ENCODE peak calls at places on chromosome 16, in nine cellular contexts. W, P, F, S, V, L, T, D and N are unnamed samples.

GRCh38 chr16:15961060-15961511 is 11.7 kb downstream of the ABCC1 start:
- DNase-seq in W (no peak), P (peak), F (no peak), S (peak), V (no peak), L (no peak), T (peak), D (no peak), N (no peak)

GRCh38 chr16:72355561-72355960 is 183.6 kb upstream of the PMFBP1 start:
- DNase-seq in W (no peak), P (no peak), F (no peak), S (no peak), V (no peak), L (no peak), T (peak), D (no peak), N (no peak)

GRCh38 chr16:82005491-82005830 is 5.8 kb downstream of the SDR42E1 start:
- DNase-seq in W (no peak), P (no peak), F (no peak), S (no peak), V (no peak), L (no peak), T (no peak), D (no peak), N (no peak)

GRCh38 chr16:82580293-82580900 is 46.4 kb upstream of the CDH13 start:
- DNase-seq in W (peak), P (peak), F (peak), S (peak), V (no peak), L (no peak), T (no peak), D (no peak), N (no peak)

GRCh38 chr16:6335072-6335471 is 997.6 kb upstream of the RBFOX1 start:
- DNase-seq in W (peak), P (no peak), F (no peak), S (no peak), V (no peak), L (no peak), T (no peak), D (no peak), N (peak)

GRCh38 chr16:27123795-27124194 is 57.1 kb downstream of the C16orf82 start:
- DNase-seq in W (peak), P (no peak), F (no peak), S (no peak), V (no peak), L (no peak), T (peak), D (no peak), N (no peak)

GRCh38 chr16:20610892-20611349 is 34.8 kb upstream of the ACSM2B start:
- DNase-seq in W (no peak), P (no peak), F (no peak), S (no peak), V (no peak), L (no peak), T (no peak), D (no peak), N (no peak)

GRCh38 chr16:26071383-26071782 is 379.6 kb downstream of the HS3ST4 start:
- DNase-seq in W (no peak), P (no peak), F (no peak), S (no peak), V (no peak), L (no peak), T (no peak), D (no peak), N (no peak)

GRCh38 chr16:50862818-50863672 is 121.2 kb downstream of the CYLD start:
- DNase-seq in W (no peak), P (no peak), F (no peak), S (no peak), V (peak), L (no peak), T (no peak), D (no peak), N (no peak)

GRCh38 chr16:75279277-75279676 is 27.9 kb upstream of the BCAR1 start:
- DNase-seq in W (no peak), P (no peak), F (no peak), S (no peak), V (no peak), L (no peak), T (peak), D (no peak), N (no peak)

GRCh38 chr16:55828680-55829079 is 4.2 kb downstream of the CES1 start:
- DNase-seq in W (no peak), P (no peak), F (no peak), S (no peak), V (no peak), L (no peak), T (no peak), D (no peak), N (no peak)

GRCh38 chr16:14520753-14521152 is 109.3 kb downstream of the PARN start:
- DNase-seq in W (no peak), P (no peak), F (no peak), S (no peak), V (no peak), L (no peak), T (no peak), D (no peak), N (no peak)

DNA sequence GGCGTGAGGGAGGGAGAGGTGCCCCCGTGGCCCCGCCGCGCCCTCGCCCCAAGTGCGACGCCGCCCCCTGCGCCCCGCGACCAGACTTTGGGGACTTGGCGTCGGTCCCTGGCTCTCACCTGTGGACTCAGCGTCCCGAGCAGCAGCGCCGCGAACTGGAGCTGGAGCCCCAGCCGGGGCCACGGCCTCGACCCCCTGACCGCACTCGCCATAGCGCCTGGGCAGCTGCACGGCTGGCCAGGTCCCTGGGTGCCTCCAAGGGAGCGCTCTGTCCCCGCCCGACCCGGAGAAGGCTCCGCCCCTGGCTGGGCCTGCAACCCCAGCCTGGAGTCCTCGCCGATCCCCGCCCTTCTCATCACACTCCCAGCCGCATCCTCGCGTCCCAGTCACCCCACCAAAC is at the start of gene ERN2:
- DNase-seq in W (no peak), P (peak), F (peak), S (no peak), V (no peak), L (no peak), T (no peak), D (no peak), N (no peak)
- TF ChIP-seq POLR2A in W (no peak), P (no peak), F (no peak), S (no peak), V (no peak), L (no peak), T (no peak), D (no peak), N (no peak)

GRCh38 chr16:84592718-84593117 is 25.2 kb downstream of the COTL1 start:
- DNase-seq in W (no peak), P (no peak), F (no peak), S (no peak), V (no peak), L (no peak), T (no peak), D (no peak), N (no peak)
- TF ChIP-seq POLR2A in W (no peak), P (no peak), F (no peak), S (no peak), V (no peak), L (no peak), T (no peak), D (no peak), N (no peak)

GRCh38 chr16:1913327-1914083 is 4.7 kb downstream of the HS3ST6 start:
- DNase-seq in W (no peak), P (peak), F (peak), S (no peak), V (no peak), L (no peak), T (no peak), D (no peak), N (no peak)
- TF ChIP-seq POLR2A in W (no peak), P (peak), F (no peak), S (no peak), V (no peak), L (no peak), T (no peak), D (no peak), N (no peak)

GRCh38 chr16:9113707-9114106 is 22.3 kb downstream of the HAPSTR1 start:
- DNase-seq in W (no peak), P (no peak), F (no peak), S (no peak), V (no peak), L (no peak), T (no peak), D (no peak), N (no peak)
- TF ChIP-seq POLR2A in W (no peak), P (no peak), F (no peak), S (no peak), V (no peak), L (no peak), T (peak), D (no peak), N (peak)

DNA sequence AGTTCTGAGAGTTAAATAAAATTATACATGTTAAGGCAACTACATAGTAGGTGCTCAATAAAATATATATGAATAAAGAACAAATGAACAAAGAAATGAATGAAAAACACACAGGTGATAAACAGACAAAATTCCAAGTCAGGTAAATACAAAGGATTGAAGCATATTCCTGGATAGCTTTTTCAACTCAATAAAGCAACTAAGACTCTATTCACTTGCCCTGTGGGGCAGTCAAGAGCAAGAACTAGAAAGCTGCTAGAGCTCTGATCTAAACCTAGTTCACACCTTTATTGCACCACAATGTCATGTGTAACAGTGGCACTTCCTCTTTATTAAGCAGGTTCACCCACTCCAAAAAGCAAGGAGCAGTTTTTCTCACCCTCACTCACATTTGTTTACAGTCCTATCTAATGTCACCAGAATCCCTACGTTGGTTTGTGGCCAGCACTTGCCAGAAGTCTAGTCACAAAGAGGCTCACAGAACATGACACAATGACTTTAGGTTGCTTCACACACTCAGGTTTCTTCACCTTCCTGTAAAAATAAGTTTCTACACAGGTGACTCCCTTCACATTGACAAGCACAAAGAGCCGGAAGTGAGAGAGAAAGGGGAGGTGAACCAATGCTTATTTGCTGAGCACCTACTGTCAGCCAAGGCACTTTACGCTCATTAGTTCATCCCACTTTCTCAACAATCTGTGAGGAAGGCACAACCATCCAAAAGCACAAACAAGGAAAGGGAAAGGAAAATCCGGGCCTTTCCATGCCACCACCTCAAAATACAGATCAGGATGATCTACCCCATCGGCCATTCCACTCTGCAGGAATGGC is 70.8 kb downstream of the XPO6 start:
- DNase-seq in W (no peak), P (peak), F (peak), S (no peak), V (no peak), L (no peak), T (no peak), D (no peak), N (peak)
- TF ChIP-seq POLR2A in W (no peak), P (peak), F (no peak), S (no peak), V (no peak), L (no peak), T (no peak), D (no peak), N (no peak)